ENCODE peak calls at places on chromosomes 2 and 18, in six cellular contexts. One of them, this sample, is unnamed. For H3K9me3 and H3K4me1, the result is how much of the 10 kb centered on the place peaks cover.

GRCh38 chr18:55314615-55315237 is 273.3 kb downstream of the TCF4 start:
- DNase-seq in lower lobe of right lung: no peak
- DNase-seq in H1: no peak
- DNase-seq in effector memory CD4-positive, alpha-beta T cell: no peak
- DNase-seq in A673: peak
- DNase-seq in upper lobe of right lung: no peak
- DNase-seq in this sample: no peak

GRCh38 chr2:28152585-28153284 is 239.9 kb upstream of the FOSL2 start:
- DNase-seq in lower lobe of right lung: no peak
- DNase-seq in H1: no peak
- DNase-seq in effector memory CD4-positive, alpha-beta T cell: no peak
- DNase-seq in A673: no peak
- DNase-seq in upper lobe of right lung: no peak
- DNase-seq in this sample: no peak

GRCh38 chr2:72887032-72887835 is at the start of gene SPR:
- DNase-seq in lower lobe of right lung: peak
- DNase-seq in H1: no peak
- DNase-seq in effector memory CD4-positive, alpha-beta T cell: no peak
- DNase-seq in A673: peak
- DNase-seq in upper lobe of right lung: peak
- DNase-seq in this sample: peak

GRCh38 chr18:56696966-56697365 is 45.8 kb downstream of the WDR7 start:
- DNase-seq in lower lobe of right lung: no peak
- DNase-seq in H1: no peak
- DNase-seq in effector memory CD4-positive, alpha-beta T cell: no peak
- DNase-seq in A673: no peak
- DNase-seq in upper lobe of right lung: no peak
- DNase-seq in this sample: no peak

GRCh38 chr2:119827866-119828507 is 68.3 kb downstream of the PTPN4 start:
- DNase-seq in lower lobe of right lung: no peak
- DNase-seq in H1: no peak
- DNase-seq in effector memory CD4-positive, alpha-beta T cell: no peak
- DNase-seq in A673: no peak
- DNase-seq in upper lobe of right lung: no peak
- DNase-seq in this sample: no peak

GRCh38 chr2:18763338-18763737 is 174.0 kb upstream of the NT5C1B start:
- DNase-seq in lower lobe of right lung: no peak
- DNase-seq in H1: no peak
- DNase-seq in effector memory CD4-positive, alpha-beta T cell: no peak
- DNase-seq in A673: no peak
- DNase-seq in upper lobe of right lung: no peak
- DNase-seq in this sample: no peak

GRCh38 chr18:37424507-37424906 is 141.1 kb downstream of the CELF4 start:
- DNase-seq in lower lobe of right lung: no peak
- DNase-seq in H1: no peak
- DNase-seq in effector memory CD4-positive, alpha-beta T cell: no peak
- DNase-seq in A673: no peak
- DNase-seq in upper lobe of right lung: no peak
- DNase-seq in this sample: no peak

GRCh38 chr2:22442051-22442450 is 942.9 kb upstream of the KLHL29 start:
- DNase-seq in lower lobe of right lung: no peak
- DNase-seq in H1: no peak
- DNase-seq in effector memory CD4-positive, alpha-beta T cell: no peak
- DNase-seq in A673: no peak
- DNase-seq in upper lobe of right lung: no peak
- DNase-seq in this sample: no peak

GRCh38 chr18:6744816-6745455 is 15.4 kb downstream of the ARHGAP28 start:
- DNase-seq in lower lobe of right lung: no peak
- DNase-seq in H1: no peak
- DNase-seq in effector memory CD4-positive, alpha-beta T cell: no peak
- DNase-seq in A673: no peak
- DNase-seq in upper lobe of right lung: no peak
- DNase-seq in this sample: no peak

GRCh38 chr18:6745504-6746031 is 16.1 kb downstream of the ARHGAP28 start:
- DNase-seq in lower lobe of right lung: no peak
- DNase-seq in H1: no peak
- DNase-seq in effector memory CD4-positive, alpha-beta T cell: no peak
- DNase-seq in A673: no peak
- DNase-seq in upper lobe of right lung: no peak
- DNase-seq in this sample: no peak

GRCh38 chr18:6743988-6744387 is 14.5 kb downstream of the ARHGAP28 start:
- DNase-seq in lower lobe of right lung: no peak
- DNase-seq in H1: no peak
- DNase-seq in effector memory CD4-positive, alpha-beta T cell: no peak
- DNase-seq in A673: no peak
- DNase-seq in upper lobe of right lung: no peak
- DNase-seq in this sample: no peak

GRCh38 chr18:6741290-6741689 is 11.8 kb downstream of the ARHGAP28 start:
- DNase-seq in lower lobe of right lung: no peak
- DNase-seq in H1: no peak
- DNase-seq in effector memory CD4-positive, alpha-beta T cell: no peak
- DNase-seq in A673: no peak
- DNase-seq in upper lobe of right lung: no peak
- DNase-seq in this sample: no peak

GRCh38 chr18:6741786-6742185 is 12.3 kb downstream of the ARHGAP28 start:
- DNase-seq in lower lobe of right lung: no peak
- DNase-seq in H1: no peak
- DNase-seq in effector memory CD4-positive, alpha-beta T cell: no peak
- DNase-seq in A673: no peak
- DNase-seq in upper lobe of right lung: no peak
- DNase-seq in this sample: no peak
- H3K27ac ChIP-seq in lower lobe of right lung: no peak
- H3K27ac ChIP-seq in H1: no peak
- H3K27ac ChIP-seq in effector memory CD4-positive, alpha-beta T cell: no peak
- H3K27ac ChIP-seq in A673: no peak
- H3K27ac ChIP-seq in upper lobe of right lung: peak
- H3K27ac ChIP-seq in this sample: no peak

DNA sequence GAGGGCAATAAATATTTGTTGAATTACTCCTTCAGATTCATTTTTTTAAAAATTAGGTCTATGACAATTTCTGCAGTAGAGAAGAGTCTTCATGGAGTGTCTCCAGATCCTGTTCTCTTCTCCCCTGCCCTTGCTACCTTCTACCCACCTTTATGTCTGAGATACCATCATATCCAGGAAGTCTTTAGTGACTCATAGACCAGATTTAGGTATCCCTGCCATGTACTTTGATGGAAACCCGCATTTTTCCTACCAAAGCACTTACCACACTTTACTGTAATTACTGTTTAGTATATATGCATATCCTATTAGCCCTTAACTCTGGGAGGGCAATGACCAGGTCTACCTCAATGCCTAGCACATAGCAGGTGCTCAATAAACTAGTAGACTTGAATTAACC is 11.6 kb downstream of the ZNF397 start:
- DNase-seq in lower lobe of right lung: no peak
- DNase-seq in H1: no peak
- DNase-seq in effector memory CD4-positive, alpha-beta T cell: no peak
- DNase-seq in A673: no peak
- DNase-seq in upper lobe of right lung: no peak
- DNase-seq in this sample: no peak
- H3K9me3 ChIP-seq in lower lobe of right lung: under half
- H3K9me3 ChIP-seq in H1: under half
- H3K9me3 ChIP-seq in effector memory CD4-positive, alpha-beta T cell: under half
- H3K9me3 ChIP-seq in A673: under half
- H3K9me3 ChIP-seq in upper lobe of right lung: under half
- H3K9me3 ChIP-seq in this sample: under half

DNA sequence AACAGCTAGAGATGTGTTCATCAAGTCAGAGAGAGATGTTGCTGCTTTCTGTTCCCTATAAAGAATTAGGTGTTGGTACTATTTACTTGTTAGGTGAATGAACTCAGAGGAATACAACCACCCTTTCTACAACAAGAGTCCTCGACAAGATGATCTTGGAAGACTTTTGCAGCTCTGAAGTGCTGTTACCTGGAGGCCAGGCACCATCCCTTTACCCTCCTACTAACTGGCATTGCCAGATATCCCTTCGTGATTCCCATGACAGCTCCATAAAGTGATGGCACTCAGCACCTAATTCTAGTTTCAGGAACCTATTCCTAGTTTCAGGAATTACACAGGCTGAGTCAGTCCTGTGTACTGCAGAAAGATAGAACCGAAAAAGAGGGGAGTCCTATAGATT is 9.9 kb downstream of the ARPC2 start:
- DNase-seq in lower lobe of right lung: no peak
- DNase-seq in H1: no peak
- DNase-seq in effector memory CD4-positive, alpha-beta T cell: no peak
- DNase-seq in A673: no peak
- DNase-seq in upper lobe of right lung: no peak
- DNase-seq in this sample: no peak
- H3K4me1 ChIP-seq in lower lobe of right lung: half or more
- H3K4me1 ChIP-seq in H1: under half
- H3K4me1 ChIP-seq in effector memory CD4-positive, alpha-beta T cell: half or more
- H3K4me1 ChIP-seq in A673: under half
- H3K4me1 ChIP-seq in upper lobe of right lung: half or more
- H3K4me1 ChIP-seq in this sample: half or more

GRCh38 chr2:38947241-38948239 is 57.9 kb downstream of the ARHGEF33 start:
- DNase-seq in lower lobe of right lung: peak
- DNase-seq in H1: peak
- DNase-seq in effector memory CD4-positive, alpha-beta T cell: peak
- DNase-seq in A673: peak
- DNase-seq in upper lobe of right lung: peak
- DNase-seq in this sample: peak

GRCh38 chr2:38945372-38945771 is 55.7 kb downstream of the ARHGEF33 start:
- DNase-seq in lower lobe of right lung: no peak
- DNase-seq in H1: no peak
- DNase-seq in effector memory CD4-positive, alpha-beta T cell: no peak
- DNase-seq in A673: no peak
- DNase-seq in upper lobe of right lung: no peak
- DNase-seq in this sample: no peak

GRCh38 chr2:38945931-38946330 is 56.3 kb downstream of the ARHGEF33 start:
- DNase-seq in lower lobe of right lung: no peak
- DNase-seq in H1: no peak
- DNase-seq in effector memory CD4-positive, alpha-beta T cell: no peak
- DNase-seq in A673: no peak
- DNase-seq in upper lobe of right lung: no peak
- DNase-seq in this sample: no peak

GRCh38 chr2:38940746-38941145 is 51.1 kb downstream of the ARHGEF33 start:
- DNase-seq in lower lobe of right lung: no peak
- DNase-seq in H1: no peak
- DNase-seq in effector memory CD4-positive, alpha-beta T cell: no peak
- DNase-seq in A673: no peak
- DNase-seq in upper lobe of right lung: no peak
- DNase-seq in this sample: no peak

GRCh38 chr2:38943784-38944183 is 54.1 kb downstream of the ARHGEF33 start:
- DNase-seq in lower lobe of right lung: no peak
- DNase-seq in H1: no peak
- DNase-seq in effector memory CD4-positive, alpha-beta T cell: no peak
- DNase-seq in A673: no peak
- DNase-seq in upper lobe of right lung: no peak
- DNase-seq in this sample: no peak
- H3K27ac ChIP-seq in lower lobe of right lung: no peak
- H3K27ac ChIP-seq in H1: no peak
- H3K27ac ChIP-seq in effector memory CD4-positive, alpha-beta T cell: no peak
- H3K27ac ChIP-seq in A673: no peak
- H3K27ac ChIP-seq in upper lobe of right lung: no peak
- H3K27ac ChIP-seq in this sample: no peak

DNA sequence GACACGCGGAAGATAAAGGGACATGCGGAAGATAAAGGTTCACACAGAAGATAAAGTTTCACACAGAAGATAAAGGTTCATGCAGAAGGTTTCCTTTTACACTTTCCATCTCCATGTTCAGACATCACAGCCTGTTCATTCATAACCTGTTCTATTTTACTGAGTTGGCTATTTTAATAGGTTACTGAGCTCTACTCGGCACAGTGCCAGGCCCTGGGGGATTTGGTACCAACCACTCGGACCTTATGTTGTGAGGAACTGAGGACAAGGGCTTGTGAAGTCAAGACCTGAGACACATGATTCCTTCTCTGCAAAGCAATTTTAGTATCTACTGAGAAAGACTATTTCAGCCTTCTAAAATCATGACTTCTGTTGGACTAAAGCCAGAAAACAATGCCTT is 75.0 kb upstream of the ALKAL2 start:
- DNase-seq in lower lobe of right lung: no peak
- DNase-seq in H1: no peak
- DNase-seq in effector memory CD4-positive, alpha-beta T cell: no peak
- DNase-seq in A673: no peak
- DNase-seq in upper lobe of right lung: no peak
- DNase-seq in this sample: no peak
- H3K9me3 ChIP-seq in lower lobe of right lung: under half
- H3K9me3 ChIP-seq in H1: under half
- H3K9me3 ChIP-seq in effector memory CD4-positive, alpha-beta T cell: under half
- H3K9me3 ChIP-seq in A673: under half
- H3K9me3 ChIP-seq in upper lobe of right lung: under half
- H3K9me3 ChIP-seq in this sample: under half

GRCh38 chr2:68363731-68364130 is 1.4 kb upstream of the PLEK start:
- DNase-seq in lower lobe of right lung: no peak
- DNase-seq in H1: no peak
- DNase-seq in effector memory CD4-positive, alpha-beta T cell: no peak
- DNase-seq in A673: no peak
- DNase-seq in upper lobe of right lung: no peak
- DNase-seq in this sample: no peak

GRCh38 chr2:68362069-68362468 is 3.0 kb upstream of the PLEK start:
- DNase-seq in lower lobe of right lung: peak
- DNase-seq in H1: peak
- DNase-seq in effector memory CD4-positive, alpha-beta T cell: peak
- DNase-seq in A673: peak
- DNase-seq in upper lobe of right lung: peak
- DNase-seq in this sample: peak

GRCh38 chr2:68365087-68365486 is at the start of gene PLEK:
- DNase-seq in lower lobe of right lung: peak
- DNase-seq in H1: no peak
- DNase-seq in effector memory CD4-positive, alpha-beta T cell: no peak
- DNase-seq in A673: no peak
- DNase-seq in upper lobe of right lung: peak
- DNase-seq in this sample: no peak

GRCh38 chr2:68359889-68360288 is 5.2 kb upstream of the PLEK start:
- DNase-seq in lower lobe of right lung: no peak
- DNase-seq in H1: no peak
- DNase-seq in effector memory CD4-positive, alpha-beta T cell: no peak
- DNase-seq in A673: no peak
- DNase-seq in upper lobe of right lung: no peak
- DNase-seq in this sample: no peak

DNA sequence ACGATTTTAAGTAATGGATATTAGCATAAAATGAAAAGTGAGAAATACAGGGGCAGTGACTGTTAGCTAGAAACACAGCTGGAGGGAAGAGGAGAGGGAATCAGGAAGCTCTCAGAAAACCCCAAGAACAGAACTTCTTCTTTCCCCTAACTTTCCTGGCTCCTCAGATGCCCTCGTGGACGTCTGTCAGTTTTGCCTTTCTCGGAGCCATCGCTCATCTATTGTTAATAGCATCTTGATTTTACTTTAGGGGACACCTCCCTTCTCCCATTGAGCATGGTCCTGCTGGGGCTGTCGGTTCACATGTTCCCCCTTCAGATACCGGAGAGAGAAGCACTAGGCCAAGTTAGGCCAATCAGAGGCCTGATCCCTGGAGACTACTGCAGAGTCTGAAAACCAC is 2.3 kb upstream of the PLEK start:
- DNase-seq in lower lobe of right lung: no peak
- DNase-seq in H1: no peak
- DNase-seq in effector memory CD4-positive, alpha-beta T cell: no peak
- DNase-seq in A673: no peak
- DNase-seq in upper lobe of right lung: no peak
- DNase-seq in this sample: no peak
- H3K4me1 ChIP-seq in lower lobe of right lung: under half
- H3K4me1 ChIP-seq in H1: under half
- H3K4me1 ChIP-seq in effector memory CD4-positive, alpha-beta T cell: under half
- H3K4me1 ChIP-seq in A673: under half
- H3K4me1 ChIP-seq in upper lobe of right lung: under half
- H3K4me1 ChIP-seq in this sample: under half